ENCODE peak calls at places on chromosome 13, in nine cellular contexts. Y is DND-41; C is HAP-1; E is upper lobe of right lung; V is naive thymus-derived CD4-positive, alpha-beta T cell; K is thoracic aorta; M is psoas muscle; O is PC-3; W is CD8-positive, alpha-beta memory T cell. L is an unnamed sample.
A peak's percentile ranks its signal among the peaks of the same experiment; 100 is the strongest.

GRCh38 chr13:44870456-44870929 is 118.8 kb downstream of the NUFIP1 start:
- DNase-seq in Y (no peak), C (no peak), E (peak; percentile 83), V (no peak), K (no peak), M (peak; percentile 79), O (peak; percentile 7), W (no peak), L (no peak)

GRCh38 chr13:27621366-27622101 is at the start of gene POLR1D:
- DNase-seq in Y (peak; percentile 83), C (peak; percentile 65), E (peak; percentile 92), V (peak; percentile 84), K (peak; percentile 33), M (peak; percentile 77), O (peak; percentile 91), W (peak; percentile 92), L (peak; percentile 73)

GRCh38 chr13:20624213-20624612 is 57.3 kb downstream of the IFT88 start:
- DNase-seq in Y (no peak), C (no peak), E (no peak), V (no peak), K (no peak), M (no peak), O (no peak), W (no peak), L (no peak)

GRCh38 chr13:111325146-111325890 is 4.9 kb downstream of the TEX29 start:
- DNase-seq in Y (no peak), C (no peak), E (no peak), V (no peak), K (no peak), M (no peak), O (no peak), W (no peak), L (no peak)

GRCh38 chr13:21012841-21013681 is 48.3 kb downstream of the LATS2 start:
- DNase-seq in Y (no peak), C (no peak), E (peak; percentile 18), V (no peak), K (no peak), M (no peak), O (no peak), W (no peak), L (no peak)

GRCh38 chr13:76887070-76887563 is 912 bp upstream of the KCTD12 start:
- DNase-seq in Y (no peak), C (no peak), E (no peak), V (no peak), K (no peak), M (no peak), O (no peak), W (no peak), L (no peak)

GRCh38 chr13:77737583-77738200 is 40.2 kb downstream of the SLAIN1 start:
- DNase-seq in Y (no peak), C (no peak), E (no peak), V (no peak), K (no peak), M (no peak), O (no peak), W (no peak), L (no peak)

GRCh38 chr13:63198076-63198475 is 1782.4 kb upstream of the PCDH20 start:
- DNase-seq in Y (no peak), C (no peak), E (peak; percentile 77), V (no peak), K (no peak), M (no peak), O (no peak), W (no peak), L (no peak)

GRCh38 chr13:28717170-28717569 is 1.6 kb downstream of the SLC46A3 start:
- DNase-seq in Y (no peak), C (no peak), E (no peak), V (no peak), K (no peak), M (no peak), O (no peak), W (no peak), L (no peak)

GRCh38 chr13:84831666-84832657 is 949.7 kb upstream of the SLITRK1 start:
- DNase-seq in Y (no peak), C (no peak), E (no peak), V (no peak), K (no peak), M (no peak), O (no peak), W (peak; percentile 37), L (no peak)

GRCh38 chr13:50691176-50691681 is 152.3 kb downstream of the DLEU7 start:
- DNase-seq in Y (no peak), C (no peak), E (no peak), V (no peak), K (no peak), M (no peak), O (no peak), W (no peak), L (no peak)

GRCh38 chr13:74132768-74133656 is 1.2 kb downstream of the KLF12 start:
- DNase-seq in Y (peak; percentile 49), C (peak; percentile 21), E (peak; percentile 64), V (peak; percentile 57), K (no peak), M (peak; percentile 30), O (no peak), W (peak; percentile 70), L (no peak)

GRCh38 chr13:71866173-71867091 is 572 bp downstream of the DACH1 start:
- DNase-seq in Y (peak; percentile 26), C (peak; percentile 51), E (peak; percentile 71), V (peak; percentile 35), K (no peak), M (peak; percentile 23), O (no peak), W (no peak), L (no peak)

GRCh38 chr13:46728777-46729176 is 68.2 kb downstream of the ESD start:
- DNase-seq in Y (no peak), C (no peak), E (no peak), V (no peak), K (no peak), M (no peak), O (peak; percentile 32), W (no peak), L (peak; percentile 32)

GRCh38 chr13:106104281-106104901 is 431.1 kb downstream of the EFNB2 start:
- DNase-seq in Y (no peak), C (no peak), E (no peak), V (no peak), K (no peak), M (no peak), O (peak; percentile 91), W (no peak), L (no peak)

GRCh38 chr13:106101201-106101600 is 434.3 kb downstream of the EFNB2 start:
- DNase-seq in Y (no peak), C (peak; percentile 16), E (no peak), V (no peak), K (no peak), M (no peak), O (peak; percentile 20), W (no peak), L (no peak)

GRCh38 chr13:106102776-106103175 is 432.7 kb downstream of the EFNB2 start:
- DNase-seq in Y (no peak), C (no peak), E (no peak), V (no peak), K (no peak), M (no peak), O (no peak), W (no peak), L (no peak)

GRCh38 chr13:106105153-106105552 is 430.3 kb downstream of the EFNB2 start:
- DNase-seq in Y (no peak), C (no peak), E (no peak), V (no peak), K (no peak), M (no peak), O (peak; percentile 32), W (no peak), L (no peak)

DNA sequence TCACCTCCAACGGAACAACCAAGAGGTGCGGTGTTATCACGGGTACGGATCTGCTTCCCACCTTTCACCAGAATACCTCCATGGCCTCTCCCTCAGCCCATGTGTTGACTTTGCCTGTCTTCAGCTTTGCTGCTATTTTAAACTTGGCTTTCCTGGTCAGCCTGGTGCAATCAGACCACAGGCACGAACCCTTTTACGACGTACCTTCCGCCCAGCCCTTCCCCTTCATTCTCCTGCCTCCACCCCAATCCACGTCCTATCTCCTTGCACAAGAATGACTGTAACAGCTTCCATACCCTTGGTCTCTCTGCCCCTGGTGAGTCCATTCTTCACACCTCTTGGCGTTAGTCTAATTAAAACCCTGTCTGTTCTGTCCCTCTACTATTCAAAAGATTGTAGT is 431.7 kb downstream of the EFNB2 start:
- DNase-seq in Y (no peak), C (no peak), E (no peak), V (no peak), K (no peak), M (no peak), O (peak; percentile 83), W (no peak), L (no peak)
- H3K4me3 ChIP-seq in Y (no peak overlapping the region), C (no peak overlapping the region), E (no peak overlapping the region), V (no peak overlapping the region), K (no peak overlapping the region), M (no peak overlapping the region), O (peak overlapping the region; percentile 46), W (no peak overlapping the region), L (no peak overlapping the region)

GRCh38 chr13:39394811-39395685 is 207.9 kb downstream of the LHFPL6 start:
- DNase-seq in Y (no peak), C (no peak), E (no peak), V (no peak), K (no peak), M (no peak), O (no peak), W (no peak), L (no peak)
- H3K4me3 ChIP-seq in Y (no peak overlapping the region), C (no peak overlapping the region), E (no peak overlapping the region), V (no peak overlapping the region), K (peak overlapping the region; percentile 66), M (no peak overlapping the region), O (no peak overlapping the region), W (no peak overlapping the region), L (no peak overlapping the region)

DNA sequence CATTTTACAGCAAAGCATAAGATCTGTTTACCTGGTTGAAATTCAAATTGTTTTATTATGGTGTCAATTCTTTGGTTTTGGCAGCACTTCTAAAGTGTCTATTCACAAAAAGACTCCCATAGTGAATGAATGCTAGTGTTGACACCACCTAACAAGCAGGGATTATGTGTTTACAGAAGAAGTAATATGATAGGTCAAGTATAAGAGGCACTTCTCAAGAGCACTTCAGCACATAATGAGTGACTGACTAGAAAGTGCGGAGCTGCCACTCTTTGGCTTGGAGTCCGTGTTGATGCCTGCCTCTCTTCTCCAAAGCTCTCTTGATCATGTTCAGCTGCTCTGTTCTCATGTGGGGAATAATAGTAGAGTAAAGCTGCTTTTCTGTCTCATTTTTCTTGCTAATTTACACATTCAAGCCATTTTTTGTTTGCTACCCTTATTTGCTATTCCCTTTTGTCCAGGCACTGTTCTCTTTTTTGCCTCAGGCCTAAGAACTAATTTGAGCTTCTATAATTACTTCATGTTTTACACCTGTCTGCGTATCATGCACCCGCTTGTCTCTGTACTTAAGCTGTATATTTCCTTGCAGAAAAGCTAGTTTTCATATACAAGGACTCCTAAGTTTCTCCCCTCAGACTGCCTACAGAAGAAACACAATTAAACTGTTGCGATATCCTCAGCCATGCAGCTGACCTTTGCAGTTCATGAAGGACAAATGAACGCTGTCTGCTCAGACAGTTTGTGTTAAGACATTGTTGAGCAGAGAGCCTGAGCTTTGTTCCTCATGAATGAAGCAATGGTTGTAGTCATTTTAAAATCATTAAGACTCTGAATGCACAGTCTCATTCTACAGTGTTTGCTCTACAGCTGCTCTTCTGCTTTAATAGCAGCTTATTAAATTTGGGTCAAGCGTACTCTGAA is 22.9 kb upstream of the MAB21L1 start:
- DNase-seq in Y (no peak), C (peak; percentile 97), E (no peak), V (no peak), K (no peak), M (no peak), O (no peak), W (no peak), L (no peak)
- H3K4me3 ChIP-seq in Y (no peak overlapping the region), C (no peak overlapping the region), E (no peak overlapping the region), V (no peak overlapping the region), K (no peak overlapping the region), M (no peak overlapping the region), O (no peak overlapping the region), W (no peak overlapping the region), L (no peak overlapping the region)

GRCh38 chr13:26619321-26619720 is 61.8 kb downstream of the WASF3 start:
- DNase-seq in Y (no peak), C (no peak), E (no peak), V (no peak), K (no peak), M (no peak), O (peak; percentile 18), W (no peak), L (no peak)
- H3K4me3 ChIP-seq in Y (no peak overlapping the region), C (no peak overlapping the region), E (no peak overlapping the region), V (no peak overlapping the region), K (no peak overlapping the region), M (no peak overlapping the region), O (no peak overlapping the region), W (no peak overlapping the region), L (no peak overlapping the region)

L was measured in Jurkat, Clone E6-1.